ENCODE peak calls at places on chromosome 10, in six cellular contexts. One of them, this sample, is unnamed.

GRCh38 chr10:34319197-34319846 is 495.8 kb downstream of the PARD3 start:
- DNase-seq in HFFc6: peak; percentile 88
- DNase-seq in choroid plexus epithelial cell: peak; percentile 97
- DNase-seq in fibroblast of mammary gland: peak; percentile 95
- DNase-seq in endothelial cell: no peak
- DNase-seq in CD8-positive, alpha-beta T cell: no peak
- DNase-seq in this sample: peak; percentile 94

GRCh38 chr10:2329082-2329481 is 591.8 kb upstream of the ADARB2 start:
- DNase-seq in endothelial cell: no peak
- DNase-seq in choroid plexus epithelial cell: no peak
- DNase-seq in HFFc6: no peak
- DNase-seq in CD8-positive, alpha-beta T cell: no peak
- DNase-seq in fibroblast of mammary gland: no peak
- DNase-seq in this sample: no peak

GRCh38 chr10:62037890-62038608 is 136.6 kb downstream of the ARID5B start:
- DNase-seq in fibroblast of mammary gland: no peak
- DNase-seq in HFFc6: no peak
- DNase-seq in CD8-positive, alpha-beta T cell: no peak
- DNase-seq in choroid plexus epithelial cell: no peak
- DNase-seq in endothelial cell: no peak
- DNase-seq in this sample: no peak

GRCh38 chr10:14601872-14602725 is 172.6 kb downstream of the FAM107B start:
- DNase-seq in choroid plexus epithelial cell: peak; percentile 86
- DNase-seq in fibroblast of mammary gland: peak; percentile 58
- DNase-seq in CD8-positive, alpha-beta T cell: no peak
- DNase-seq in HFFc6: peak; percentile 62
- DNase-seq in endothelial cell: no peak
- DNase-seq in this sample: no peak

GRCh38 chr10:14904316-14904732 is 25.7 kb downstream of the SUV39H2 start:
- DNase-seq in fibroblast of mammary gland: peak; percentile 42
- DNase-seq in choroid plexus epithelial cell: peak; percentile 61
- DNase-seq in HFFc6: peak; percentile 25
- DNase-seq in CD8-positive, alpha-beta T cell: no peak
- DNase-seq in endothelial cell: no peak
- DNase-seq in this sample: no peak

GRCh38 chr10:99742701-99743100 is 10.7 kb downstream of the CUTC start:
- DNase-seq in fibroblast of mammary gland: peak; percentile 74
- DNase-seq in CD8-positive, alpha-beta T cell: no peak
- DNase-seq in endothelial cell: no peak
- DNase-seq in HFFc6: peak; percentile 58
- DNase-seq in choroid plexus epithelial cell: peak; percentile 44
- DNase-seq in this sample: no peak

GRCh38 chr10:21969326-21970287 is 33.9 kb downstream of the DNAJC1 start:
- DNase-seq in choroid plexus epithelial cell: peak; percentile 72
- DNase-seq in CD8-positive, alpha-beta T cell: no peak
- DNase-seq in HFFc6: peak; percentile 20
- DNase-seq in endothelial cell: no peak
- DNase-seq in fibroblast of mammary gland: peak; percentile 36
- DNase-seq in this sample: no peak

GRCh38 chr10:98886686-98887085 is 349.0 kb downstream of the HPSE2 start:
- DNase-seq in CD8-positive, alpha-beta T cell: no peak
- DNase-seq in fibroblast of mammary gland: peak; percentile 45
- DNase-seq in choroid plexus epithelial cell: peak; percentile 4
- DNase-seq in HFFc6: peak; percentile 10
- DNase-seq in endothelial cell: no peak
- DNase-seq in this sample: no peak

GRCh38 chr10:95404864-95405263 is 114.1 kb upstream of the PDLIM1 start:
- DNase-seq in CD8-positive, alpha-beta T cell: no peak
- DNase-seq in choroid plexus epithelial cell: no peak
- DNase-seq in endothelial cell: no peak
- DNase-seq in fibroblast of mammary gland: no peak
- DNase-seq in HFFc6: no peak
- DNase-seq in this sample: no peak

GRCh38 chr10:131237991-131238651 is 73.4 kb downstream of the TCERG1L start:
- DNase-seq in CD8-positive, alpha-beta T cell: no peak
- DNase-seq in HFFc6: no peak
- DNase-seq in endothelial cell: no peak
- DNase-seq in fibroblast of mammary gland: no peak
- DNase-seq in choroid plexus epithelial cell: no peak
- DNase-seq in this sample: no peak

GRCh38 chr10:14859775-14860174 is 18.9 kb upstream of the SUV39H2 start:
- DNase-seq in HFFc6: no peak
- DNase-seq in fibroblast of mammary gland: no peak
- DNase-seq in endothelial cell: no peak
- DNase-seq in choroid plexus epithelial cell: no peak
- DNase-seq in CD8-positive, alpha-beta T cell: no peak
- DNase-seq in this sample: no peak

GRCh38 chr10:89921422-89921821 is 220.0 kb downstream of the KIF20B start:
- DNase-seq in HFFc6: no peak
- DNase-seq in fibroblast of mammary gland: no peak
- DNase-seq in CD8-positive, alpha-beta T cell: no peak
- DNase-seq in endothelial cell: no peak
- DNase-seq in choroid plexus epithelial cell: peak; percentile 3
- DNase-seq in this sample: no peak

GRCh38 chr10:46019541-46020343 is 10.7 kb downstream of the NCOA4 start:
- DNase-seq in HFFc6: no peak
- DNase-seq in fibroblast of mammary gland: no peak
- DNase-seq in endothelial cell: no peak
- DNase-seq in CD8-positive, alpha-beta T cell: no peak
- DNase-seq in choroid plexus epithelial cell: peak; percentile 38
- DNase-seq in this sample: no peak

GRCh38 chr10:46017733-46018132 is 12.7 kb downstream of the NCOA4 start:
- DNase-seq in fibroblast of mammary gland: no peak
- DNase-seq in endothelial cell: no peak
- DNase-seq in choroid plexus epithelial cell: no peak
- DNase-seq in CD8-positive, alpha-beta T cell: no peak
- DNase-seq in HFFc6: no peak
- DNase-seq in this sample: no peak

GRCh38 chr10:46019170-46019528 is 11.3 kb downstream of the NCOA4 start:
- DNase-seq in HFFc6: no peak
- DNase-seq in CD8-positive, alpha-beta T cell: no peak
- DNase-seq in choroid plexus epithelial cell: no peak
- DNase-seq in fibroblast of mammary gland: no peak
- DNase-seq in endothelial cell: no peak
- DNase-seq in this sample: no peak

GRCh38 chr10:46020344-46020656 is 10.1 kb downstream of the NCOA4 start:
- DNase-seq in endothelial cell: no peak
- DNase-seq in fibroblast of mammary gland: no peak
- DNase-seq in CD8-positive, alpha-beta T cell: no peak
- DNase-seq in choroid plexus epithelial cell: no peak
- DNase-seq in HFFc6: no peak
- DNase-seq in this sample: no peak

DNA sequence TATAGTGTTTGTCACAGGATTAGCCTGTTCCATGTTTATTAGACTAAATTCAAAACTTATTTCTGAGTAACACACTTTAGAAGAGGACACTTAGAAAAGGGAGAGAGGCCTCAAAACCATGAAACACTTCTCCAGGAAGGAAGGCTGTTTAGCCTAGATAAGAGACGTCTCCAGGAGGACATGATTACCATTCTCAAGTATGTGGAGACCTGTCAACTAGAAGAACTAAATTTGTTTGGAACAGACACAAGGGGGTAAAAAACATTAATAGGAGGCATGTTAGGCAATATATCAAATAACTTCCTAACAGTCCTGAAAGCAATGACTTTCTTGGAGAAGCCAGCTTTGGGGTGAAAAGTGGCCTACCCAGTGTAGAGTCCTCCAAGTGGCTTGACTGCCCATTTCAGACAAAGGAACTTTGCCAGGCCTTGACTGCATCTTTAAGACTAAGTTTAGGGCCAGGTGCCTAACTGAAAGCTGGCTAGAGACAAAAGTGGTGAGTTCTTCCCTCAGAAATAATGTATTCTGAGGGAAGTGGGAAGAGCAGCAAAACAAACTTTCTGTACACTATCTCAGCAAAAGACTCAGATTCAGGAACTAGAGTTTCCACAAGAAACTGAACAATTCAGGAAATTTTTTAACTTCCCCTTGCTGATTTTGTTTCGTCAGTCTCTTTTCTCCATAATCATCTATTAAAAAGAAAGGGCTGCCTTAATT is 11.8 kb downstream of the NCOA4 start:
- DNase-seq in choroid plexus epithelial cell: peak; percentile 63
- DNase-seq in CD8-positive, alpha-beta T cell: no peak
- DNase-seq in HFFc6: no peak
- DNase-seq in endothelial cell: no peak
- DNase-seq in fibroblast of mammary gland: no peak
- DNase-seq in this sample: no peak
- TF ChIP-seq CTCF in choroid plexus epithelial cell: no peak
- TF ChIP-seq CTCF in CD8-positive, alpha-beta T cell: no peak
- TF ChIP-seq CTCF in HFFc6: no peak
- TF ChIP-seq CTCF in endothelial cell: no peak
- TF ChIP-seq CTCF in fibroblast of mammary gland: no peak
- TF ChIP-seq CTCF in this sample: no peak

GRCh38 chr10:30186371-30186875 is 127.0 kb upstream of the JCAD start:
- DNase-seq in endothelial cell: peak; percentile 13
- DNase-seq in choroid plexus epithelial cell: no peak
- DNase-seq in HFFc6: no peak
- DNase-seq in CD8-positive, alpha-beta T cell: no peak
- DNase-seq in fibroblast of mammary gland: peak; percentile 21
- DNase-seq in this sample: no peak
- TF ChIP-seq CTCF in endothelial cell: no peak
- TF ChIP-seq CTCF in choroid plexus epithelial cell: peak; percentile 53
- TF ChIP-seq CTCF in HFFc6: peak; percentile 56
- TF ChIP-seq CTCF in CD8-positive, alpha-beta T cell: no peak
- TF ChIP-seq CTCF in fibroblast of mammary gland: peak; percentile 38
- TF ChIP-seq CTCF in this sample: peak; percentile 32

GRCh38 chr10:29714096-29714874 is 79.5 kb upstream of the SVIL start:
- DNase-seq in HFFc6: peak; percentile 83
- DNase-seq in fibroblast of mammary gland: peak; percentile 94
- DNase-seq in choroid plexus epithelial cell: peak; percentile 78
- DNase-seq in CD8-positive, alpha-beta T cell: no peak
- DNase-seq in endothelial cell: no peak
- DNase-seq in this sample: no peak

GRCh38 chr10:29709484-29710002 is 74.8 kb upstream of the SVIL start:
- DNase-seq in choroid plexus epithelial cell: no peak
- DNase-seq in endothelial cell: no peak
- DNase-seq in fibroblast of mammary gland: no peak
- DNase-seq in HFFc6: no peak
- DNase-seq in CD8-positive, alpha-beta T cell: no peak
- DNase-seq in this sample: no peak

GRCh38 chr10:29712108-29712507 is 77.3 kb upstream of the SVIL start:
- DNase-seq in CD8-positive, alpha-beta T cell: no peak
- DNase-seq in choroid plexus epithelial cell: peak; percentile 73
- DNase-seq in HFFc6: no peak
- DNase-seq in fibroblast of mammary gland: no peak
- DNase-seq in endothelial cell: no peak
- DNase-seq in this sample: no peak

GRCh38 chr10:29713450-29713849 is 78.7 kb upstream of the SVIL start:
- DNase-seq in choroid plexus epithelial cell: no peak
- DNase-seq in endothelial cell: no peak
- DNase-seq in fibroblast of mammary gland: no peak
- DNase-seq in CD8-positive, alpha-beta T cell: no peak
- DNase-seq in HFFc6: no peak
- DNase-seq in this sample: no peak

DNA sequence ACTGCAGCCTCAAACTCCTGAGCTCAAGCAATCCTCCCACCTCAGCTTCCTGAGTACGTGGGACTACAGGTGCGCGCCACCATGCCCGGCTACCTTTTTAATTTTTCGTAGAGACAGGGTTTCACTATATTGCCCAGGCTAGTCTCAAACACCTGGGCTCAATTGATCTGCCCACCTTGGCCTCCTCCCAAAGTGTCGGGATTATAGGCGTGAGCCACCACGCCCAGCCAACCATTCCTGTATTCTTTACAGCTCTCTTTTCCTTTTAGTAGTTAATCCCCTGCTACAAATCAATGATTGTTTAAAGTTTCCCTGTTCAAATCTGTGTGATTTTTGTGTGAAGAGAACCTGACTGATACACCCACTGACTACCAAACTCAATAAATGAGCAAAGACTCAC is 75.4 kb upstream of the SVIL start:
- DNase-seq in choroid plexus epithelial cell: no peak
- DNase-seq in HFFc6: no peak
- DNase-seq in endothelial cell: no peak
- DNase-seq in fibroblast of mammary gland: no peak
- DNase-seq in CD8-positive, alpha-beta T cell: no peak
- DNase-seq in this sample: no peak
- TF ChIP-seq CTCF in choroid plexus epithelial cell: no peak
- TF ChIP-seq CTCF in HFFc6: no peak
- TF ChIP-seq CTCF in endothelial cell: no peak
- TF ChIP-seq CTCF in fibroblast of mammary gland: no peak
- TF ChIP-seq CTCF in CD8-positive, alpha-beta T cell: no peak
- TF ChIP-seq CTCF in this sample: no peak

GRCh38 chr10:119818889-119819270 is 53.8 kb downstream of the MCMBP start:
- DNase-seq in CD8-positive, alpha-beta T cell: no peak
- DNase-seq in choroid plexus epithelial cell: no peak
- DNase-seq in fibroblast of mammary gland: no peak
- DNase-seq in endothelial cell: no peak
- DNase-seq in HFFc6: no peak
- DNase-seq in this sample: no peak

GRCh38 chr10:119812684-119813083 is 60.0 kb downstream of the MCMBP start:
- DNase-seq in HFFc6: no peak
- DNase-seq in choroid plexus epithelial cell: no peak
- DNase-seq in CD8-positive, alpha-beta T cell: no peak
- DNase-seq in fibroblast of mammary gland: no peak
- DNase-seq in endothelial cell: no peak
- DNase-seq in this sample: no peak

GRCh38 chr10:119815671-119816070 is 57.0 kb downstream of the MCMBP start:
- DNase-seq in HFFc6: no peak
- DNase-seq in CD8-positive, alpha-beta T cell: no peak
- DNase-seq in choroid plexus epithelial cell: no peak
- DNase-seq in endothelial cell: no peak
- DNase-seq in fibroblast of mammary gland: no peak
- DNase-seq in this sample: no peak

GRCh38 chr10:119821172-119821571 is 51.5 kb downstream of the MCMBP start:
- DNase-seq in fibroblast of mammary gland: no peak
- DNase-seq in CD8-positive, alpha-beta T cell: no peak
- DNase-seq in HFFc6: no peak
- DNase-seq in endothelial cell: no peak
- DNase-seq in choroid plexus epithelial cell: no peak
- DNase-seq in this sample: no peak

DNA sequence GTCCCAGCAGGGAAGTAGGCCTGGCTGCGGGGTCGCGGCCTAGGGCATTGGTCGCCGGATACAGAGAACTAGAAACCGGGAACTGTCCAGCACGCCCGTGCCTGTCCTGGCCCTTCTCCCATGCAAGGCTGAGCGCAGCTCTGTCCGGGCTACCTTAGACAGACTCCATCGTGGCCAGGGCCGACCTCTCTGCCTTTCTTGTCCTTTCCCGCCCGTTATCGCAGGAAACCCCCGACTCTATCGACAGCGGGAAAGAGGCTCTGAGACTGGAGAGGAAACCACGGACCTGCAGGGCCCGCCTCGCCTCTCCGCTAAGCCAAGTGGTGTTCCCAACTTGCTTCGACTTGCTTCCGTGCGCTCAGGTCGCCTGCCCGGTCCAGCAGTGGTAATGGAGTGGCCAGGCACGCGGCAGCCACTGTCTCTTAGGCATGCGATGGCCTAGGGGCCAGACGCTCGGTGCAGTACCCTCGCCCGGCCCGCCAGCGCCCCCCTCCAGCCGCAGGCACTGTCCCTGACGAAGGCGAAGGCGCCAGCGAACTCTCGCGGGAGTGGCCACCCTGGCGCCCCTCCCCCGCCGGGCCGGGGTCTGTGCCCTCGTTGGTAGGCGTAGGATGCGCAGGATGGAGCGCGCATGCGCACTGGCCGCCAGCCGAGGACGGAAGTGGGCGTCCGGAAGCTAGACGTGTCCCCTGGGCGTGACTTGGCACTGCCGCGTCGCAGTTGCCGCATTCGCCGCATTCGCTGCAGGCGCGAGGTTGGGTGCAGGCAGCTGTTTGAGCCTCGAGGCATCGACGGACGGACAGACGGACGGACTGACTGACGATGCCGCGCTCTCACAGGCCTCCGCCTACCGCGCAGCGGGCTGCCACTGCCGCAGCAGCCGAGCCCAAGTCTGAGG is 54.4 kb downstream of the MCMBP start:
- DNase-seq in fibroblast of mammary gland: peak; percentile 62
- DNase-seq in choroid plexus epithelial cell: peak; percentile 80
- DNase-seq in HFFc6: no peak
- DNase-seq in endothelial cell: peak; percentile 94
- DNase-seq in CD8-positive, alpha-beta T cell: no peak
- DNase-seq in this sample: no peak
- TF ChIP-seq CTCF in fibroblast of mammary gland: no peak
- TF ChIP-seq CTCF in choroid plexus epithelial cell: peak; percentile 31
- TF ChIP-seq CTCF in HFFc6: no peak
- TF ChIP-seq CTCF in endothelial cell: peak; percentile 58
- TF ChIP-seq CTCF in CD8-positive, alpha-beta T cell: no peak
- TF ChIP-seq CTCF in this sample: no peak

This sample was measured in AG09319.